ENCODE peak calls at places on chromosomes 16 and 17, in four cellular contexts. M is HepG2, G is K562, Q is GM12878. A is an unnamed sample.

GRCh38 chr16:89093602-89094251 is at the start of gene ACSF3:
- DNase-seq in M (no peak), G (peak), Q (no peak), A (peak)

GRCh38 chr16:2987854-2988253 is 7.6 kb upstream of the PKMYT1 start:
- DNase-seq in G (no peak), Q (no peak), M (no peak), A (peak)

GRCh38 chr17:73628642-73629552 is 15.3 kb downstream of the SDK2 start:
- DNase-seq in Q (no peak), G (no peak), M (no peak), A (no peak)

GRCh38 chr17:74176546-74177001 is 26.9 kb upstream of the RPL38 start:
- DNase-seq in M (peak), Q (no peak), G (peak), A (peak)

GRCh38 chr16:81445143-81445922 is 725 bp downstream of the CMIP start:
- DNase-seq in M (no peak), Q (no peak), G (peak), A (peak)

GRCh38 chr16:24203675-24204074 is 52.5 kb upstream of the CACNG3 start:
- DNase-seq in Q (peak), G (no peak), M (no peak), A (no peak)

GRCh38 chr17:4492762-4493561 is 5.7 kb upstream of the SPNS2 start:
- DNase-seq in G (peak), Q (no peak), M (peak), A (no peak)

GRCh38 chr17:35612924-35613521 is 25.9 kb downstream of the AP2B1 start:
- DNase-seq in G (peak), M (peak), Q (no peak), A (peak)

GRCh38 chr16:85872666-85873561 is 26.0 kb upstream of the IRF8 start:
- DNase-seq in Q (no peak), G (no peak), M (no peak), A (no peak)

GRCh38 chr16:57612494-57612893 is 15.9 kb upstream of the ADGRG1 start:
- DNase-seq in G (no peak), Q (no peak), M (no peak), A (peak)

GRCh38 chr16:54931757-54932660 is 1.3 kb downstream of the IRX5 start:
- DNase-seq in M (no peak), Q (no peak), G (no peak), A (peak)

GRCh38 chr16:50530277-50531236 is 17.6 kb upstream of the NKD1 start:
- DNase-seq in G (no peak), Q (no peak), M (peak), A (no peak)

GRCh38 chr16:27625050-27625697 is 75.2 kb downstream of the KATNIP start:
- DNase-seq in Q (no peak), M (peak), G (no peak), A (peak)

GRCh38 chr17:79832211-79833109 is 6.8 kb downstream of the CBX4 start:
- DNase-seq in Q (no peak), G (peak), M (peak), A (peak)

GRCh38 chr16:77306050-77306616 is 106.9 kb downstream of the SYCE1L start:
- DNase-seq in G (no peak), Q (no peak), M (no peak), A (no peak)

GRCh38 chr17:75059369-75060345 is 12.6 kb downstream of the KCTD2 start:
- DNase-seq in M (peak), G (no peak), Q (no peak), A (peak)

GRCh38 chr16:87076950-87077749 is 240.0 kb downstream of the C16orf95 start:
- DNase-seq in M (peak), G (peak), Q (no peak), A (peak)

GRCh38 chr16:19598805-19599204 is 43.3 kb downstream of the VPS35L start:
- DNase-seq in M (no peak), Q (no peak), G (no peak), A (no peak)

GRCh38 chr16:3484328-3485096 is 10.8 kb downstream of the C16orf90 start:
- DNase-seq in M (no peak), G (no peak), Q (no peak), A (peak)

GRCh38 chr16:9419161-9419560 is 327.7 kb downstream of the HAPSTR1 start:
- DNase-seq in M (no peak), G (no peak), Q (no peak), A (no peak)

GRCh38 chr17:37292429-37293139 is 83.2 kb upstream of the C17orf78 start:
- DNase-seq in G (no peak), M (no peak), Q (no peak), A (no peak)

GRCh38 chr17:58121925-58122324 is 26.3 kb upstream of the OR4D1 start:
- DNase-seq in G (peak), M (peak), Q (no peak), A (peak)

GRCh38 chr17:73759324-73760185 is 115.3 kb upstream of the SDK2 start:
- DNase-seq in Q (no peak), G (no peak), M (no peak), A (peak)

GRCh38 chr17:11487469-11487868 is 110.8 kb upstream of the DNAH9 start:
- DNase-seq in Q (no peak), M (no peak), G (no peak), A (no peak)

GRCh38 chr17:75738218-75738802 is 17.1 kb downstream of the ITGB4 start:
- DNase-seq in M (peak), Q (no peak), G (peak), A (no peak)

GRCh38 chr16:66293932-66294331 is 72.6 kb upstream of the CDH5 start:
- DNase-seq in Q (no peak), M (no peak), G (no peak), A (no peak)

GRCh38 chr16:57941016-57941656 is 29.8 kb downstream of the CNGB1 start:
- DNase-seq in Q (no peak), M (no peak), G (no peak), A (peak)

GRCh38 chr16:4690946-4691665 is 2.3 kb upstream of the NUDT16L1 start:
- DNase-seq in G (no peak), Q (no peak), M (no peak), A (peak)

GRCh38 chr16:65845466-65846209 is 520.9 kb upstream of the CDH5 start:
- DNase-seq in G (no peak), M (no peak), Q (no peak), A (no peak)

GRCh38 chr17:77479372-77479781 is 338.6 kb downstream of the SEC14L1 start:
- DNase-seq in Q (no peak), M (no peak), G (no peak), A (no peak)

GRCh38 chr17:1304522-1304921 is 25.1 kb downstream of the TRARG1 start:
- DNase-seq in M (no peak), Q (no peak), G (no peak), A (no peak)

GRCh38 chr17:4163951-4164350 is 21.0 kb downstream of the CYB5D2 start:
- DNase-seq in Q (no peak), M (no peak), G (no peak), A (no peak)

GRCh38 chr17:79837888-79838540 is 1.2 kb downstream of the CBX4 start:
- DNase-seq in M (no peak), G (no peak), Q (no peak), A (peak)

GRCh38 chr17:42937712-42938596 is 26.3 kb downstream of the AARSD1 start:
- DNase-seq in Q (no peak), M (peak), G (peak), A (peak)

GRCh38 chr17:41625602-41626001 is 1.2 kb upstream of the KRT17 start:
- DNase-seq in G (no peak), M (no peak), Q (no peak), A (no peak)

GRCh38 chr16:4511441-4512082 is 27.0 kb downstream of the CDIP1 start:
- DNase-seq in Q (no peak), M (peak), G (peak), A (peak)

GRCh38 chr16:4261557-4262172 is 11.2 kb downstream of the TFAP4 start:
- DNase-seq in M (peak), Q (no peak), G (peak), A (peak)

GRCh38 chr16:83045790-83046189 is 419.0 kb downstream of the CDH13 start:
- DNase-seq in M (no peak), G (no peak), Q (no peak), A (no peak)

DNA sequence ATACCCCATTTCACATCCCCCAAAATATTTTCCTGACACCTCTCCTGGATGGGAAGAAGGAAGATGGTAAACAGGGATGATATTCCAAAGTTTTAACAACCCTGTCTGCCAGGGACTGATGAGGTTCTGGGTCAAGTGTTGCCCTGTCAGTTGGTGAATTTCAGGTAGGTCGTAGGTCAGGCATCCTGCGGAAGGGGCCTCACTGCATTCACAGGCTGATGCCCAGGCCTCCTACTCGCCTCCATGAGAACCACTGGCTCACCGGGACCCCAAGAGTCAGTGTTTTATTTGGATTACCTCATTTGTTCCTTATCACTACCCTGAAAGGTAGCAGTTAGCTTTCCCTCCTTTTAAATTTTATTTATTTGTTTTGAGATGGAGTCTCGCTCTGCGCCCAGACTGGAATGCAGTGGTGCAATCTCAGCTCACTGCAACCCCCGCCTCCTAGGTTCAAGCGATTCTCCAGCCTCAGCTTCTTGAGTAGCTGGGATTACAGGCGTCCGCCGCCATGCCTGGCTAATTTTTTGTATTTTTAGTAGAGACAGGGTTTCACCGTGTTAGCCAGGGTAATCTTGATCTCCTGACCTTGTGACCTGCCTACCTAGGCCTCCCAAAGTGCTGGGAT is 10.5 kb downstream of the ZBTB4 start:
- DNase-seq in M (no peak), G (no peak), Q (no peak), A (no peak)
- TF ChIP-seq ZBTB33 in M (no peak), G (no peak), Q (no peak), A (no peak)

DNA sequence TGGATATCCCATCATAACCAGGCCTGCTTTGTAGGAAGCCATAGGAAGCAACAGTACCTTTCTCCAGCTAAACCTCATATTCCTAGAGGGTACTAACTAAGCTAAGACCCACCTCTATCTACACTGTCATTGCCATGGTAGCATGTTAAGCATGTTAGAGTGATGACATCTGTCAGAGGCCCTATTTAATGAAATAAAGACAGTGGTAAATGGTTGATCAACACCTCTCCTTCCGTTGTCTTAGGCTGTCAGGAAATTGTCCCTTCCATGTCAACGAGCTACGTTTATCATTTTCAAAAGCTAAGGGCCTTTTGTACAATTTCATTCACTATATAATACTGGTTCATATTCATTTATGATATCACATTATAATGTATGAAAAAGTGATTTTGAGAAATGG is 251.1 kb upstream of the PSMD7 start:
- DNase-seq in M (no peak), G (no peak), Q (no peak), A (no peak)
- H2AFZ ChIP-seq in M (no peak), G (no peak), Q (no peak), A (no peak)

GRCh38 chr17:50331085-50331791 is 14.7 kb upstream of the XYLT2 start:
- DNase-seq in M (no peak), G (no peak), Q (no peak), A (no peak)
- TF ChIP-seq NFIC in M (no peak), G (no peak), Q (no peak), A (peak)

DNA sequence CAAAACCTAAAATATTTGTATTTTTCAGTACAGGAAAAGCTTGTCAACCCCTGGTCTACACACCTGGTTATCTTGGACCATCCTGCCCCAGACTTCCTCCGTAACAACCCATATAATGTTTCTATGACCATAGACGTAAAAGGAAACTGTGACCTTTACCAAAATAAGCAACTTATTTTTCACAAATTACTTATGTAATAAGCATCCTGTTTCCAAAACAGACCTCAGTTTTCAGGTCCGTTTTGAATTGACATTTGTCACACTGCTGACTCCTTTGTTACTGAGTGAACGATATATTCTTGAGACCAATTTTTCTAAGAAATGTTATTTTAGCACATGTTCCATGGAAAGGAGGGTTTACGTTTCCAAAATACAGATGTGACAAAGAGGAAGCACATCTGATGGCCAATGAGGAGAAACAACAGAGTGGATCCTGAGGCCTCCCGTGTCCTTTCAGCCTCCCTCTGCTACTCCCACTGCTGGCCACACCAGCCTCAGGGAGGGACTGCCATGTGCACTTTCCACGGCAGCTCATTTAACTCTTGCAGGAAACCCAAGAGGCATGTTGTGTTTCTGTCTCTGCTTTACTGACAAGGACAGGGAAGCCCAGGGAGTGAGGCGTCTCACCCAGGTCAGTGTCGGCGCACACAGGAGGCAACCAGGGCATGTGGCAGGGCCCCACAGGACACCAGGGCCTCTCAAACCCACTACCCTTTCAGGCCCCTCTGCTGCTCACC is 20.1 kb upstream of the ALDH3A1 start:
- DNase-seq in Q (no peak), M (no peak), G (no peak), A (no peak)
- TF ChIP-seq ZBTB33 in Q (no peak), M (no peak), G (no peak), A (no peak)

DNA sequence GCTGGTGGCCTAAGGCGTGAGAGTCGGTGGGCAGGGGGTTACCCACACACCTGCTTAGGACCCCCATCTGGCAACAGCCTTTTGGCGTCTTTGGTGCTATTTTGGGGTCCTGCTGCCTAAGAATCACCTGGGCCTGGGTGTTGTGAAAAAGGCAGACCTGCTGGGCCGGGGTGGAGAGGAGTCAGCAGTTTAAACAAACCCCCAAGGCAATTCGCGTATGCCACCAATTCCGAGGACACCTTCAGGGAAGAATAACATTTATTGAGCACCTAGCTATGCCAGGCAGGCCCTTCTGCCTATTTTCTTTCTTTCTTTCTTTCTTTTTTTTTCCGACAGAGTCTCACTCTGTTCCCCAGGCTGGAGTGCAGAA is 53.9 kb upstream of the TOB1 start:
- DNase-seq in M (no peak), Q (no peak), G (no peak), A (no peak)
- H2AFZ ChIP-seq in M (no peak), Q (no peak), G (no peak), A (peak)

GRCh38 chr16:62805221-62805857 is 769.1 kb upstream of the CDH8 start:
- DNase-seq in Q (no peak), M (no peak), G (no peak), A (no peak)
- TF ChIP-seq NFIC in Q (no peak), M (no peak), G (no peak), A (no peak)